ENCODE peak calls at places on chromosome 13, in seven cellular contexts. W is tibial nerve, C is heart left ventricle, A is A549, P is psoas muscle, V is right cardiac atrium, L is heart right ventricle. Z is an unnamed sample.
A peak's percentile ranks its signal among the peaks of the same experiment; 100 is the strongest.

GRCh38 chr13:80379245-80379644 is 38.3 kb upstream of the SPRY2 start:
- DNase-seq in W (no peak), C (no peak), P (no peak), L (no peak), V (no peak), A (peak; percentile 49), Z (no peak)

GRCh38 chr13:103067751-103068563 is 1.7 kb upstream of the SLC10A2 start:
- DNase-seq in C (no peak), L (no peak), A (no peak), V (no peak), W (no peak), P (no peak), Z (no peak)

GRCh38 chr13:94617389-94618000 is 15.8 kb downstream of the GPR180 start:
- DNase-seq in C (no peak), V (no peak), W (peak; percentile 46), A (no peak), P (no peak), L (no peak), Z (no peak)

GRCh38 chr13:23754506-23754905 is 134.7 kb downstream of the MIPEP start:
- DNase-seq in L (no peak), A (no peak), P (no peak), C (no peak), V (no peak), W (no peak), Z (no peak)

GRCh38 chr13:50509771-50510441 is 333.6 kb downstream of the DLEU7 start:
- DNase-seq in W (no peak), V (no peak), C (no peak), P (no peak), L (no peak), A (no peak), Z (no peak)

GRCh38 chr13:91174886-91175501 is 172.5 kb upstream of the MIR17HG start:
- DNase-seq in V (peak; percentile 38), C (no peak), A (no peak), W (no peak), P (no peak), L (no peak), Z (no peak)

GRCh38 chr13:75178436-75178835 is 303.5 kb downstream of the TBC1D4 start:
- DNase-seq in P (no peak), W (no peak), V (no peak), A (no peak), L (no peak), C (no peak), Z (no peak)

GRCh38 chr13:46489586-46490023 is 63.4 kb upstream of the LRCH1 start:
- DNase-seq in A (no peak), W (peak; percentile 28), P (peak; percentile 64), V (no peak), C (no peak), L (no peak), Z (no peak)

GRCh38 chr13:44050450-44051063 is 170.9 kb downstream of the LACC1 start:
- DNase-seq in L (no peak), C (no peak), A (peak; percentile 38), W (peak; percentile 15), P (no peak), V (no peak), Z (no peak)

GRCh38 chr13:33490461-33491327 is 205.1 kb upstream of the STARD13 start:
- DNase-seq in A (no peak), L (no peak), V (peak; percentile 74), P (no peak), C (peak; percentile 37), W (no peak), Z (no peak)

GRCh38 chr13:46983881-46984280 is 87.0 kb upstream of the HTR2A start:
- DNase-seq in A (no peak), L (no peak), V (no peak), P (no peak), C (no peak), W (no peak), Z (no peak)

GRCh38 chr13:62084728-62085127 is 669.1 kb upstream of the PCDH20 start:
- DNase-seq in A (no peak), L (no peak), W (no peak), C (no peak), P (no peak), V (no peak), Z (no peak)

GRCh38 chr13:113901642-113902041 is 37.8 kb upstream of the GAS6 start:
- DNase-seq in L (no peak), P (no peak), A (no peak), C (no peak), V (no peak), W (no peak), Z (no peak)

GRCh38 chr13:25872871-25873607 is 178.8 kb downstream of the SHISA2 start:
- DNase-seq in L (no peak), A (no peak), C (no peak), W (no peak), P (no peak), V (no peak), Z (no peak)

GRCh38 chr13:93398167-93398566 is 171.6 kb downstream of the GPC6 start:
- DNase-seq in W (no peak), A (no peak), C (no peak), L (no peak), V (no peak), P (no peak), Z (no peak)

GRCh38 chr13:110561335-110562033 is at the start of gene RAB20:
- DNase-seq in A (peak; percentile 50), C (peak; percentile 93), V (peak; percentile 96), L (peak; percentile 90), P (peak; percentile 88), W (peak; percentile 87), Z (peak; percentile 95)
- H3K27ac ChIP-seq in A (peak within 1 kb of the TSS; percentile 66), C (peak within 1 kb of the TSS; percentile 88), V (peak within 1 kb of the TSS; percentile 98), L (peak within 1 kb of the TSS; percentile 95), P (peak within 1 kb of the TSS; percentile 74), W (peak within 1 kb of the TSS; percentile 98), Z (peak within 1 kb of the TSS; percentile 94)

GRCh38 chr13:30932481-30933333 is at the start of gene TEX26:
- DNase-seq in V (peak; percentile 68), W (no peak), P (no peak), A (no peak), L (peak; percentile 29), C (peak; percentile 53), Z (no peak)

GRCh38 chr13:30934803-30935202 is 2.3 kb downstream of the TEX26 start:
- DNase-seq in V (no peak), L (no peak), P (no peak), A (no peak), W (no peak), C (no peak), Z (no peak)

GRCh38 chr13:30933334-30933681 is 852 bp downstream of the TEX26 start:
- DNase-seq in L (no peak), P (no peak), A (no peak), C (no peak), W (no peak), V (no peak), Z (no peak)

GRCh38 chr13:30934381-30934780 is 1.9 kb downstream of the TEX26 start:
- DNase-seq in V (no peak), A (peak; percentile 6), P (no peak), W (no peak), L (no peak), C (no peak), Z (no peak)

DNA sequence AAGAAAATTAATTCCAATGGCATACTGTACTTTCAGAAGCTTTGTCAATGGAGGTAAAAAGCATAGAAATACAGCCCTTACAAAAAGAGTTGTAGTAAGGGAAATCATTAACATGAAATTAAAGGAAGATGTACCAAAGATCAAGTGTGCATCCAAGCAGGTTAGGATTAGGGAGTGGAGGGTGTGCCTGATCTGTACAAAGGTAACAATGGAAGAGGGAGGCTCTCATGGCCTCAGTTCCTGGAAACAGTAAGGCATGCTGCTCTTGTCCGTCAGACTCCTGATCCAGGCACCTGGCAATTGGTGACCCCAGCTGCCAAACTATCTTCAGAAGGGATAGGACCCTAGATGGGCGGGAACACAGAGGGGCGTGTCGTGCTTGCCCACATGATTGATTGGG is 4.5 kb downstream of the TEX26 start:
- DNase-seq in V (no peak), C (no peak), A (no peak), P (no peak), L (no peak), W (no peak), Z (no peak)
- H3K9me3 ChIP-seq in V (no peaks in the 10 kb centered on the region), C (peaks cover 13% of the 10 kb centered on the region), A (no peaks in the 10 kb centered on the region), P (peaks cover 3% of the 10 kb centered on the region), L (no peaks in the 10 kb centered on the region), W (no peaks in the 10 kb centered on the region), Z (peaks cover 2% of the 10 kb centered on the region)

GRCh38 chr13:73731564-73731963 is 402.6 kb downstream of the KLF12 start:
- DNase-seq in P (no peak), L (no peak), A (no peak), V (no peak), W (no peak), C (no peak), Z (no peak)

GRCh38 chr13:73733691-73734090 is 400.5 kb downstream of the KLF12 start:
- DNase-seq in W (no peak), P (no peak), L (no peak), A (no peak), V (no peak), C (no peak), Z (no peak)

GRCh38 chr13:73729046-73729445 is 405.2 kb downstream of the KLF12 start:
- DNase-seq in A (no peak), W (no peak), V (no peak), C (no peak), L (no peak), P (no peak), Z (no peak)

GRCh38 chr13:73732350-73732749 is 401.9 kb downstream of the KLF12 start:
- DNase-seq in C (no peak), V (no peak), P (no peak), W (no peak), A (no peak), L (no peak), Z (no peak)

DNA sequence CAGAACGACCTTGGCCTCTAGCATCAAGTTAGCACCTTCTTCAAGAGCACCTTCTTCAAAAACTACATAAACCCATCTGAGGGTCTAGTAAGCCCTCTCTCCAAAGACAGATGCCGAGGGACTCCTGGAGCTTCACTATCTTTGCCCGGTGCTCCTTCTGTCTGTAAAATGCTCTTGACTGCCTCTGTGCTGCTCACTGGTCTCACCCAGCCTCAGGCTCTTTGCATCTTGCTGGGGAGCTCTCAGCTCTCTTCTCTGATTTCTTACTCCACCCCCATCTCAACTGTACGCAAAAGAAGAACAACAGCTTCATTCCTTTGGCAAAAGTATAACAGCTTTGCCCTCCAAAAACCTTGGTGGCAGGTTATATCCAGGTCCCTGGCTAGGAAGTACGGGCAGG is 404.2 kb downstream of the KLF12 start:
- DNase-seq in V (no peak), C (no peak), W (no peak), P (no peak), A (no peak), L (no peak), Z (no peak)
- H3K27ac ChIP-seq in V (no peak overlapping the region), C (no peak overlapping the region), W (no peak overlapping the region), P (no peak overlapping the region), A (no peak overlapping the region), L (no peak overlapping the region), Z (no peak overlapping the region)

DNA sequence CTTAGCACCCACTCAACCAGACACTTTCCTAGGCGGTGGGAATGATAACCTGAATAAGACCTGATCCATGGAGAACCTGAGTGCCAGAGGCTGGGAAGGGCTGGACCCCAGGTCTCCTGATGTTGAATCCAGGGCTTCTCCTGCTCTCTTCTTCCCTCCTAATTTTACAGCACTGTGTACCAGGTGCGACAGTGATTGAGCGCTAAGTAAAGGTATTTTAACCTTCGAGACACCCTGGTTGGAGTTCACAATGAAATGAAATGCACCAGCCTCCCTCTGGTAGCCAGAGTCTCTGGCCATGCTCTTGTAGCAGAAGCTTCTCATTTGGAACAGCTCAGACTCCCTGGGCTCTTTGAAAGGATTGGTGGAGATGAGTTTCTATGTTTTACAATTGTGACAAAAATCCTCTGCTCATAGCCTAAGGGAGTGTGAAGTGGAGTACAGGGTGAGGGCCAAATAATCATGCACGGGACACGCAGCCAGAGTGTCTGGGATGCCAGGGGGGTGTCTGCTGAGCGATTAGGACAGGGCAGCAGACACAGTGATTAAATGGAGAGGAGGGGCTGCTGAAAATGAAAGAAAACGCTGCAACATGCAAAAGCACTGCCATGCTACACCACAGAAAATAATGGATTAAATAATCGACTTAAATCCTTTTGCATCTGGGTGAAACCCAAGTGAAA is 83.7 kb downstream of the FAM216B start:
- DNase-seq in L (no peak), C (no peak), P (no peak), A (no peak), V (peak; percentile 58), W (no peak), Z (no peak)
- H3K9me3 ChIP-seq in L (no peaks in the 10 kb centered on the region), C (no peaks in the 10 kb centered on the region), P (no peaks in the 10 kb centered on the region), A (no peaks in the 10 kb centered on the region), V (no peaks in the 10 kb centered on the region), W (no peaks in the 10 kb centered on the region), Z (no peaks in the 10 kb centered on the region)